ENCODE peak calls at places on chromosomes 6 and 20, in seven cellular contexts. R, I, N, X, V, A and S are unnamed samples.

GRCh38 chr20:63351811-63352591 is 9.1 kb downstream of the CHRNA4 start:
- DNase-seq in R (no peak), I (no peak), N (peak; percentile 82), X (no peak), V (no peak), A (no peak), S (no peak)

GRCh38 chr20:9147553-9148024 is 78.7 kb downstream of the PLCB4 start:
- DNase-seq in R (no peak), I (no peak), N (no peak), X (peak; percentile 76), V (no peak), A (no peak), S (peak; percentile 43)

GRCh38 chr20:11101243-11101642 is 427.4 kb upstream of the JAG1 start:
- DNase-seq in R (no peak), I (no peak), N (no peak), X (peak; percentile 56), V (no peak), A (no peak), S (no peak)

GRCh38 chr6:144027927-144028587 is 20.0 kb upstream of the PLAGL1 start:
- DNase-seq in R (no peak), I (no peak), N (no peak), X (no peak), V (no peak), A (no peak), S (no peak)

GRCh38 chr6:170067923-170068360 is 222.9 kb downstream of the DLL1 start:
- DNase-seq in R (no peak), I (peak; percentile 6), N (no peak), X (no peak), V (no peak), A (no peak), S (no peak)

GRCh38 chr6:136927313-136927712 is 5.2 kb downstream of the SLC35D3 start:
- DNase-seq in R (no peak), I (no peak), N (peak; percentile 57), X (peak; percentile 22), V (no peak), A (no peak), S (no peak)

GRCh38 chr6:85126448-85127178 is 323.3 kb upstream of the NT5E start:
- DNase-seq in R (peak; percentile 26), I (no peak), N (peak; percentile 82), X (peak; percentile 90), V (no peak), A (peak; percentile 6), S (no peak)

GRCh38 chr6:103113416-103113815 is 1719.9 kb downstream of the GRIK2 start:
- DNase-seq in R (no peak), I (no peak), N (no peak), X (no peak), V (no peak), A (no peak), S (no peak)

GRCh38 chr6:34374112-34374907 is 18.2 kb downstream of the NUDT3 start:
- DNase-seq in R (no peak), I (no peak), N (no peak), X (no peak), V (no peak), A (no peak), S (no peak)

GRCh38 chr6:16331328-16332174 is 93.2 kb downstream of the GMPR start:
- DNase-seq in R (peak; percentile 62), I (peak; percentile 62), N (peak; percentile 75), X (peak; percentile 88), V (peak; percentile 33), A (no peak), S (no peak)

GRCh38 chr6:147159536-147160374 is 44.5 kb upstream of the STXBP5 start:
- DNase-seq in R (no peak), I (no peak), N (no peak), X (no peak), V (no peak), A (no peak), S (no peak)

GRCh38 chr6:154154389-154154967 is 115.4 kb downstream of the OPRM1 start:
- DNase-seq in R (peak; percentile 83), I (peak; percentile 44), N (no peak), X (peak; percentile 80), V (no peak), A (peak; percentile 11), S (no peak)

GRCh38 chr6:91539451-91539850 is 952.6 kb upstream of the MAP3K7 start:
- DNase-seq in R (no peak), I (no peak), N (no peak), X (no peak), V (no peak), A (no peak), S (no peak)

GRCh38 chr6:91538622-91539021 is 951.8 kb upstream of the MAP3K7 start:
- DNase-seq in R (no peak), I (no peak), N (no peak), X (no peak), V (no peak), A (no peak), S (no peak)

GRCh38 chr6:91534614-91535013 is 947.7 kb upstream of the MAP3K7 start:
- DNase-seq in R (no peak), I (no peak), N (no peak), X (no peak), V (no peak), A (no peak), S (no peak)
- TF ChIP-seq CTCF in R (no peak), I (no peak), N (no peak), X (no peak), V (no peak), A (no peak), S (peak; percentile 59)

DNA sequence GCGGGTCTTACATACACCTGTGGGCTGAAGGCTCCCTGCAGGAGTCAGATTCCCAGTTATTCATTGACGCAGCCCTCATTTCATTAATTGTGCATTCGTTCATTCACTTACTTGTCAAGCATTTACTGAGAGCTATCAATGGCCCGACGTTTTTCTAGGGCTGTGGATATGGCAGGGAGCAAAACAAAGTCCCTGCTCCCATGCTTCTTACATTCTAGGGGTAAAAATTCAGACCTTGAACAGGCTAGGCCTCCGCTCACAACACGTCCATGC is 369 bp upstream of the NSFL1C start:
- DNase-seq in R (no peak), I (no peak), N (no peak), X (no peak), V (no peak), A (no peak), S (peak; percentile 32)
- H3K4me3 ChIP-seq in R (peak overlapping the region; percentile 92), I (peak overlapping the region; percentile 86), N (peak overlapping the region; percentile 2), X (no peak overlapping the region), V (peak overlapping the region; percentile 81), A (no peak overlapping the region), S (no peak overlapping the region)

GRCh38 chr20:51713213-51713598 is 55.0 kb downstream of the ATP9A start:
- DNase-seq in R (no peak), I (no peak), N (no peak), X (no peak), V (no peak), A (no peak), S (no peak)
- TF ChIP-seq CTCF in R (no peak), I (no peak), N (no peak), X (no peak), V (no peak), A (no peak), S (no peak)

DNA sequence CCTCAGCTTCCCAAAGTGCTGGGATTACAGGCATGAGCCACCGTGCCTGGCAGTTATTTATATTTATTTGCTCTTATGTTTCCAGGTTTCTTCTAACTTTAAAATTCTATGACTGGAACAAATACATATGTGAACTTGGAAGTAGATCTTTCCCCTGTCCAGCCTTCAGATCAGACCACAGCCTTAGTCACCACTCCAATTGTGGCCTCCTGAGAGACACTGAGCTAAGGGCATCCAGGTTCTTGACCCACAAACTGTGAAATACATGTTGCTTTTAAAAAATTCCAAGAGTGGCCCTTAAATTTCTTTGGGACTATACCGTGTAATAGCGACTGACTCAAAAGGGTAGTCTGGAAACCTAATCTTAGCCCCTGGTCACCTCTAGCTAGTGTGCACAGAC is 1.5 kb upstream of the ADGRG6 start:
- DNase-seq in R (no peak), I (no peak), N (no peak), X (no peak), V (no peak), A (no peak), S (no peak)
- H3K4me3 ChIP-seq in R (no peak overlapping the region), I (no peak overlapping the region), N (no peak overlapping the region), X (no peak overlapping the region), V (no peak overlapping the region), A (no peak overlapping the region), S (no peak overlapping the region)

GRCh38 chr6:157185171-157185570 is 138.1 kb downstream of the TMEM242 start:
- DNase-seq in R (no peak), I (no peak), N (no peak), X (no peak), V (no peak), A (no peak), S (no peak)

GRCh38 chr6:157182503-157183254 is 140.6 kb downstream of the TMEM242 start:
- DNase-seq in R (no peak), I (no peak), N (no peak), X (no peak), V (no peak), A (no peak), S (no peak)

GRCh38 chr6:157186785-157187181 is 136.5 kb downstream of the TMEM242 start:
- DNase-seq in R (no peak), I (no peak), N (no peak), X (no peak), V (no peak), A (no peak), S (no peak)

GRCh38 chr6:157181649-157182048 is 141.7 kb downstream of the TMEM242 start:
- DNase-seq in R (peak; percentile 53), I (no peak), N (no peak), X (no peak), V (no peak), A (no peak), S (no peak)

DNA sequence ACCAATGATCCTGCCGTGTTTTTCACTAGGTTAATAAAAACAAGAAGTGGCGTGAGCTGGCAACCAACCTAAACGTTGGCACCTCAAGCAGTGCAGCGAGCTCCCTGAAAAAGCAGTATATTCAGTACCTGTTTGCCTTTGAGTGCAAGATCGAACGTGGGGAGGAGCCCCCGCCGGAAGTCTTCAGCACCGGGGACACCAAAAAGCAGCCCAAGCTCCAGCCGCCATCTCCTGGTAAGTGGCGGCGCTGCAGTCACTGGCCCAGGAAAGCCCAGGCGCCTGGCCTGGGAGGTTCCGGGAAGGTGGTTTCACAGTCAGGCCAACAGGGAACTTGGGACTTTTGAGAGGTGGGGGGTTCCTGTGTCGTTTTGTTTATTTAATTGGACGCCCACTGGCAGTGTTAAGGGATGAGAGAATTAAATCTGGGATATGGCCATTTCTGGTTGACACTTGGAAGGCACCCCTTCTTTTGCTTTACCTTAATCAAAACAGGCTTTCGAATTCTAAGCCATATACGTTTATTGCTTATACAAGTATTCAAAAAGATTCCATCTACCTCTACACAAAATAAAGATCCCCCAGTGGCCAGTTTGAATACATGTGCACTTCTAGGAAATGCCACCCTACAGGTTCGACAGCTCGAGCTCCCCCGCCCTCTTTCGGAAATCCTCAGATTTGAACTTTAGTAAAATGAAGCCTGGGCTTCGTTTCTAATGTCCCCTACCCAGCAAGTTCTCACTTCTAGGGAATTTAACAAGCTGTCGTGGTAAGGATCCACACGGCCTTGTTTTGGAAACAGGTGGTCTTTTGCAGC is 138.9 kb downstream of the TMEM242 start:
- DNase-seq in R (peak; percentile 88), I (peak; percentile 62), N (peak; percentile 87), X (peak; percentile 82), V (no peak), A (no peak), S (no peak)
- TF ChIP-seq CTCF in R (peak; percentile 80), I (peak; percentile 82), N (peak; percentile 86), X (peak; percentile 98), V (peak; percentile 96), A (peak; percentile 72), S (peak; percentile 93)

GRCh38 chr6:107061125-107062020 is 33.4 kb downstream of the MTRES1 start:
- DNase-seq in R (no peak), I (no peak), N (peak; percentile 78), X (peak; percentile 24), V (no peak), A (no peak), S (no peak)
- H3K4me3 ChIP-seq in R (no peak overlapping the region), I (no peak overlapping the region), N (no peak overlapping the region), X (no peak overlapping the region), V (no peak overlapping the region), A (no peak overlapping the region), S (no peak overlapping the region)